ENCODE peak calls at places on chromosomes 3 and 15, in seven cellular contexts. One of them, this sample, is unnamed.

GRCh38 chr15:91151781-91152563 is 51.9 kb downstream of the SV2B start:
- DNase-seq in progenitor cell of endocrine pancreas: no peak
- DNase-seq in fibroblast of the aortic adventitia: no peak
- DNase-seq in psoas muscle: no peak
- DNase-seq in omental fat pad: no peak
- DNase-seq in retinal pigment epithelial cell: no peak
- DNase-seq in lower leg skin: no peak
- DNase-seq in this sample: no peak

GRCh38 chr3:155093261-155093660 is 13.1 kb downstream of the MME start:
- DNase-seq in retinal pigment epithelial cell: no peak
- DNase-seq in psoas muscle: no peak
- DNase-seq in omental fat pad: no peak
- DNase-seq in lower leg skin: no peak
- DNase-seq in fibroblast of the aortic adventitia: no peak
- DNase-seq in progenitor cell of endocrine pancreas: no peak
- DNase-seq in this sample: no peak

GRCh38 chr3:33718595-33718907 is 497 bp upstream of the CLASP2 start:
- DNase-seq in omental fat pad: no peak
- DNase-seq in psoas muscle: no peak
- DNase-seq in retinal pigment epithelial cell: no peak
- DNase-seq in fibroblast of the aortic adventitia: no peak
- DNase-seq in progenitor cell of endocrine pancreas: no peak
- DNase-seq in lower leg skin: no peak
- DNase-seq in this sample: no peak

GRCh38 chr3:127722104-127722784 is 49.5 kb downstream of the ABTB1 start:
- DNase-seq in retinal pigment epithelial cell: no peak
- DNase-seq in psoas muscle: no peak
- DNase-seq in lower leg skin: no peak
- DNase-seq in progenitor cell of endocrine pancreas: no peak
- DNase-seq in omental fat pad: no peak
- DNase-seq in fibroblast of the aortic adventitia: no peak
- DNase-seq in this sample: no peak

GRCh38 chr3:172752651-172753050 is 2.1 kb downstream of the ECT2 start:
- DNase-seq in lower leg skin: no peak
- DNase-seq in psoas muscle: no peak
- DNase-seq in fibroblast of the aortic adventitia: no peak
- DNase-seq in omental fat pad: no peak
- DNase-seq in retinal pigment epithelial cell: no peak
- DNase-seq in progenitor cell of endocrine pancreas: no peak
- DNase-seq in this sample: no peak

GRCh38 chr3:197426161-197426566 is 127.8 kb upstream of the DLG1 start:
- DNase-seq in omental fat pad: no peak
- DNase-seq in progenitor cell of endocrine pancreas: no peak
- DNase-seq in lower leg skin: no peak
- DNase-seq in retinal pigment epithelial cell: peak
- DNase-seq in fibroblast of the aortic adventitia: peak
- DNase-seq in psoas muscle: no peak
- DNase-seq in this sample: no peak

GRCh38 chr3:13567684-13568514 is 19.0 kb downstream of the FBLN2 start:
- DNase-seq in lower leg skin: no peak
- DNase-seq in psoas muscle: peak
- DNase-seq in progenitor cell of endocrine pancreas: no peak
- DNase-seq in omental fat pad: no peak
- DNase-seq in fibroblast of the aortic adventitia: no peak
- DNase-seq in retinal pigment epithelial cell: no peak
- DNase-seq in this sample: no peak

GRCh38 chr3:134897391-134898131 is 102.5 kb downstream of the EPHB1 start:
- DNase-seq in lower leg skin: no peak
- DNase-seq in fibroblast of the aortic adventitia: no peak
- DNase-seq in psoas muscle: no peak
- DNase-seq in progenitor cell of endocrine pancreas: no peak
- DNase-seq in omental fat pad: no peak
- DNase-seq in retinal pigment epithelial cell: no peak
- DNase-seq in this sample: no peak

GRCh38 chr3:188553569-188553968 is 399.6 kb downstream of the LPP start:
- DNase-seq in omental fat pad: no peak
- DNase-seq in progenitor cell of endocrine pancreas: no peak
- DNase-seq in psoas muscle: no peak
- DNase-seq in retinal pigment epithelial cell: no peak
- DNase-seq in fibroblast of the aortic adventitia: no peak
- DNase-seq in lower leg skin: no peak
- DNase-seq in this sample: peak

GRCh38 chr3:102248981-102249705 is 185.7 kb upstream of the ZPLD1 start:
- DNase-seq in psoas muscle: no peak
- DNase-seq in progenitor cell of endocrine pancreas: no peak
- DNase-seq in fibroblast of the aortic adventitia: no peak
- DNase-seq in lower leg skin: no peak
- DNase-seq in omental fat pad: no peak
- DNase-seq in retinal pigment epithelial cell: no peak
- DNase-seq in this sample: no peak

GRCh38 chr3:169173231-169173630 is 490.3 kb downstream of the MECOM start:
- DNase-seq in psoas muscle: no peak
- DNase-seq in progenitor cell of endocrine pancreas: no peak
- DNase-seq in omental fat pad: no peak
- DNase-seq in lower leg skin: no peak
- DNase-seq in retinal pigment epithelial cell: no peak
- DNase-seq in fibroblast of the aortic adventitia: peak
- DNase-seq in this sample: no peak

GRCh38 chr15:47506543-47507090 is 210.7 kb upstream of the SEMA6D start:
- DNase-seq in progenitor cell of endocrine pancreas: no peak
- DNase-seq in fibroblast of the aortic adventitia: no peak
- DNase-seq in omental fat pad: no peak
- DNase-seq in retinal pigment epithelial cell: peak
- DNase-seq in lower leg skin: no peak
- DNase-seq in psoas muscle: no peak
- DNase-seq in this sample: no peak

GRCh38 chr3:14360123-14360881 is 42.1 kb upstream of the SLC6A6 start:
- DNase-seq in lower leg skin: no peak
- DNase-seq in psoas muscle: no peak
- DNase-seq in omental fat pad: no peak
- DNase-seq in progenitor cell of endocrine pancreas: no peak
- DNase-seq in fibroblast of the aortic adventitia: no peak
- DNase-seq in retinal pigment epithelial cell: no peak
- DNase-seq in this sample: no peak

GRCh38 chr15:93312891-93313486 is 224.0 kb upstream of the RGMA start:
- DNase-seq in progenitor cell of endocrine pancreas: no peak
- DNase-seq in retinal pigment epithelial cell: no peak
- DNase-seq in lower leg skin: no peak
- DNase-seq in fibroblast of the aortic adventitia: no peak
- DNase-seq in omental fat pad: no peak
- DNase-seq in psoas muscle: no peak
- DNase-seq in this sample: no peak

GRCh38 chr3:128339491-128340012 is 127.1 kb downstream of the DNAJB8 start:
- DNase-seq in psoas muscle: no peak
- DNase-seq in retinal pigment epithelial cell: no peak
- DNase-seq in omental fat pad: no peak
- DNase-seq in lower leg skin: no peak
- DNase-seq in fibroblast of the aortic adventitia: no peak
- DNase-seq in progenitor cell of endocrine pancreas: no peak
- DNase-seq in this sample: no peak

GRCh38 chr15:70636540-70637165 is 126.7 kb downstream of the UACA start:
- DNase-seq in progenitor cell of endocrine pancreas: no peak
- DNase-seq in omental fat pad: no peak
- DNase-seq in retinal pigment epithelial cell: no peak
- DNase-seq in fibroblast of the aortic adventitia: peak
- DNase-seq in psoas muscle: no peak
- DNase-seq in lower leg skin: no peak
- DNase-seq in this sample: no peak

GRCh38 chr3:128382221-128382807 is 84.4 kb downstream of the DNAJB8 start:
- DNase-seq in omental fat pad: no peak
- DNase-seq in psoas muscle: no peak
- DNase-seq in fibroblast of the aortic adventitia: no peak
- DNase-seq in progenitor cell of endocrine pancreas: no peak
- DNase-seq in retinal pigment epithelial cell: no peak
- DNase-seq in lower leg skin: no peak
- DNase-seq in this sample: no peak

GRCh38 chr15:76181705-76182107 is 121.9 kb downstream of the TMEM266 start:
- DNase-seq in fibroblast of the aortic adventitia: no peak
- DNase-seq in progenitor cell of endocrine pancreas: no peak
- DNase-seq in lower leg skin: no peak
- DNase-seq in omental fat pad: no peak
- DNase-seq in retinal pigment epithelial cell: no peak
- DNase-seq in psoas muscle: no peak
- DNase-seq in this sample: no peak

DNA sequence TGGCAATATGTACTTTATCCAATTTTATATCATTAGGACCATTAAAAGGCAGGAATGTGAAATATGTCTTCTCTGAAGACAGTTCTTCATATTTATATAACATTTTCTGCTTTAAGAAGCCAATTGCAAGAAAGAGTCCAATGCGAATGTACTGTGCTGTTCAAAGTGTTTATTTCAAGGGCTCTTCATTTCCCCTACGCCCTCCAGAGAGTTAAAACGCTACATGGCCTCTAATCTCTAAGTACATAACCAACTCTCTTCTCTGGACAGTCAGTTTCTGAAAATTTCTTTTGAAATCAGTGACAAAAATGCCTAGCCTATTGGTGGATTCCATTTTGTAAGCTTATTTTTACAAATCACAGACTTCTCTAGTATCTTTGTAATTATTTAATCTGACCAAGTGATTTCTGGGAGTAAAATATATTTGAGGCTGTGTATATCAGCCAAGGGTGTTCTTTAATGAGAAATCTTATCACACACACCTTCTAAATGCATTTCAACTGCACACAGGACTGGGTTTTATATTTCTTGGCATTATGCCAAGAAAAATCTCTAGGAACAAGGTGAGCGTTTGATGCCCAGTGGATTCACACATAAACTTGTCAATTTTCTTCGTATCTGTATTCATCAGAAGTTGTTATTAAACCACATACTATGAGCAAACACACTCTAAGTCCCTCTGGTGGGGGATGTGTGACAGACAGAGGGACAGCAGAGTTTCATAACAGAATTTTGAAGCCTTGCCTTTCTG is 51.3 kb downstream of the KCNAB1 start:
- DNase-seq in lower leg skin: no peak
- DNase-seq in omental fat pad: no peak
- DNase-seq in progenitor cell of endocrine pancreas: no peak
- DNase-seq in fibroblast of the aortic adventitia: no peak
- DNase-seq in retinal pigment epithelial cell: no peak
- DNase-seq in psoas muscle: no peak
- DNase-seq in this sample: no peak
- TF ChIP-seq CTCF in lower leg skin: no peak
- TF ChIP-seq CTCF in omental fat pad: no peak
- TF ChIP-seq CTCF in progenitor cell of endocrine pancreas: no peak
- TF ChIP-seq CTCF in fibroblast of the aortic adventitia: no peak
- TF ChIP-seq CTCF in retinal pigment epithelial cell: no peak
- TF ChIP-seq CTCF in psoas muscle: no peak
- TF ChIP-seq CTCF in this sample: no peak

DNA sequence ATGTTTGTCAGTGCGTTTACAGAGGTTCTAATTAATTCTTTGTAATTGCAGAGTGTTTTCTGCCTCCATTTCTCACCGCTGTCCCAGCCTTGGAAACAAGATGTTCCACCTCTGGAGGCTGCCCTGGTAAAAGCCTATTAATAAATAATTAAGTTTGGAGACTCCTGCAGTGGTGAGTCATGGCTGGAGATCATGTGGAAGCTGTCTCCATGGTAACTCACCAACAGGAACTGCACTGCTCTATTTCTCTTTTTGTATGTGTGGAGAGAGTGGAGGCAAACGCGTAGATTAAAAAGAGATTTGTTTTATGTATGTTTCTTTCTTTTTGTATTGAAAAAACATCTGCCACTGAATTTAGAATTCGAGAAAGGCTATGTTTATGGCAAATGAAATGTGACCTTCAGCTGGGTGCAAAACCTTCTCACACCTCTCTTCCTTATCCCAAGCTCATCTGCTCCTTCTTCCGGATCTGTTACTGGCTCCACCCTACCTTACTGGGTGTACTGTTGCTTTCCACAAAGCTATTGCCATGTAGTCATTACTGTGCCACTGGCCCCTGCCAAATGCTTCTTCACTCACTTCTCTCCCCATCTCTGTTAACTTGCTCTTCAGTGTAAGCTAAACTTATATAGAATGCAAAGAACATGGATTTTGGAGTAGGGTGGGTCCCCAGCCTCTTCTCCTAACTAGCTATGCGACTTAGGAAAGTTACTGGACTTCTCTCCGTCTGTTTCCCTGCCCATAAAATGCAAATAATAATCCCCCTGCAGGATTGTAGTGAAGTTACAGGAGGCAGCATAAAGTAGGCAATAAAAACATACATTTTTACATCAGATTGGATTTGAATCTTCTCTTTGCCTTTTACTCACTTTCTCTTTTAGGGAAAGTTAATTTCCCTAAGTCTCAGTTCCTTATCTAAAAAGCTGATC is 778.5 kb downstream of the NTRK3 start:
- DNase-seq in lower leg skin: peak
- DNase-seq in fibroblast of the aortic adventitia: peak
- DNase-seq in retinal pigment epithelial cell: peak
- DNase-seq in progenitor cell of endocrine pancreas: no peak
- DNase-seq in omental fat pad: peak
- DNase-seq in psoas muscle: no peak
- DNase-seq in this sample: no peak
- TF ChIP-seq CTCF in lower leg skin: no peak
- TF ChIP-seq CTCF in fibroblast of the aortic adventitia: peak
- TF ChIP-seq CTCF in retinal pigment epithelial cell: peak
- TF ChIP-seq CTCF in progenitor cell of endocrine pancreas: peak
- TF ChIP-seq CTCF in omental fat pad: no peak
- TF ChIP-seq CTCF in psoas muscle: no peak
- TF ChIP-seq CTCF in this sample: no peak

GRCh38 chr3:48301020-48301813 is 32.2 kb downstream of the SPINK8 start:
- DNase-seq in fibroblast of the aortic adventitia: peak
- DNase-seq in omental fat pad: peak
- DNase-seq in psoas muscle: peak
- DNase-seq in progenitor cell of endocrine pancreas: peak
- DNase-seq in retinal pigment epithelial cell: peak
- DNase-seq in lower leg skin: peak
- DNase-seq in this sample: peak

GRCh38 chr3:48303021-48303420 is 30.4 kb downstream of the SPINK8 start:
- DNase-seq in lower leg skin: no peak
- DNase-seq in progenitor cell of endocrine pancreas: no peak
- DNase-seq in fibroblast of the aortic adventitia: no peak
- DNase-seq in omental fat pad: no peak
- DNase-seq in retinal pigment epithelial cell: no peak
- DNase-seq in psoas muscle: no peak
- DNase-seq in this sample: no peak

GRCh38 chr3:48305396-48305795 is 28.1 kb downstream of the SPINK8 start:
- DNase-seq in fibroblast of the aortic adventitia: no peak
- DNase-seq in retinal pigment epithelial cell: no peak
- DNase-seq in psoas muscle: no peak
- DNase-seq in lower leg skin: no peak
- DNase-seq in omental fat pad: no peak
- DNase-seq in progenitor cell of endocrine pancreas: no peak
- DNase-seq in this sample: no peak

GRCh38 chr3:48299746-48300361 is 33.6 kb downstream of the SPINK8 start:
- DNase-seq in lower leg skin: no peak
- DNase-seq in psoas muscle: no peak
- DNase-seq in omental fat pad: no peak
- DNase-seq in progenitor cell of endocrine pancreas: no peak
- DNase-seq in retinal pigment epithelial cell: no peak
- DNase-seq in fibroblast of the aortic adventitia: no peak
- DNase-seq in this sample: no peak

GRCh38 chr3:48301814-48302194 is 31.7 kb downstream of the SPINK8 start:
- DNase-seq in lower leg skin: peak
- DNase-seq in omental fat pad: no peak
- DNase-seq in retinal pigment epithelial cell: peak
- DNase-seq in progenitor cell of endocrine pancreas: no peak
- DNase-seq in fibroblast of the aortic adventitia: peak
- DNase-seq in psoas muscle: peak
- DNase-seq in this sample: no peak
- TF ChIP-seq CTCF in lower leg skin: no peak
- TF ChIP-seq CTCF in omental fat pad: no peak
- TF ChIP-seq CTCF in retinal pigment epithelial cell: no peak
- TF ChIP-seq CTCF in progenitor cell of endocrine pancreas: no peak
- TF ChIP-seq CTCF in fibroblast of the aortic adventitia: no peak
- TF ChIP-seq CTCF in psoas muscle: no peak
- TF ChIP-seq CTCF in this sample: no peak

GRCh38 chr3:114829786-114830185 is 317.3 kb downstream of the ZBTB20 start:
- DNase-seq in fibroblast of the aortic adventitia: no peak
- DNase-seq in lower leg skin: no peak
- DNase-seq in progenitor cell of endocrine pancreas: no peak
- DNase-seq in omental fat pad: no peak
- DNase-seq in psoas muscle: no peak
- DNase-seq in retinal pigment epithelial cell: no peak
- DNase-seq in this sample: no peak
- TF ChIP-seq CTCF in fibroblast of the aortic adventitia: no peak
- TF ChIP-seq CTCF in lower leg skin: no peak
- TF ChIP-seq CTCF in progenitor cell of endocrine pancreas: no peak
- TF ChIP-seq CTCF in omental fat pad: no peak
- TF ChIP-seq CTCF in psoas muscle: no peak
- TF ChIP-seq CTCF in retinal pigment epithelial cell: no peak
- TF ChIP-seq CTCF in this sample: no peak

This sample was measured in natural killer cell.